ENCODE peak calls at places on chromosomes 11 and 22, in nine cellular contexts. R is endodermal cell; O is smooth muscle cell of the brain vasculature; D is esophagus squamous epithelium; Z is activated CD4-positive, alpha-beta T cell treated with anti-CD3 and anti-CD28 coated beads for 24 hours; S is COR-L47; W is RWPE1; N is NCI-H1105; E is lung microvascular endothelial cell. H is an unnamed sample.

GRCh38 chr11:34512810-34513673 is 552 bp downstream of the ELF5 start:
- DNase-seq in R (peak), O (no peak), D (no peak), Z (peak), S (peak), W (peak), N (no peak), E (peak), H (no peak)

GRCh38 chr11:8066036-8066910 is 14.7 kb upstream of the TUB start:
- DNase-seq in R (peak), O (no peak), D (no peak), Z (no peak), S (no peak), W (no peak), N (no peak), E (no peak), H (no peak)

GRCh38 chr11:93169143-93169542 is 28.6 kb downstream of the SLC36A4 start:
- DNase-seq in R (no peak), O (no peak), D (no peak), Z (no peak), S (no peak), W (no peak), N (no peak), E (no peak), H (no peak)

GRCh38 chr11:116033931-116034553 is 529.8 kb upstream of the CADM1 start:
- DNase-seq in R (no peak), O (no peak), D (no peak), Z (no peak), S (no peak), W (no peak), N (peak), E (no peak), H (no peak)

GRCh38 chr11:19871531-19871930 is 158.9 kb downstream of the NAV2 start:
- DNase-seq in R (no peak), O (no peak), D (no peak), Z (no peak), S (no peak), W (no peak), N (no peak), E (no peak), H (no peak)

GRCh38 chr11:113245216-113245615 is 69.2 kb upstream of the TTC12 start:
- DNase-seq in R (no peak), O (no peak), D (no peak), Z (no peak), S (no peak), W (no peak), N (no peak), E (no peak), H (no peak)

GRCh38 chr11:64146036-64146943 is 19.6 kb downstream of the MACROD1 start:
- DNase-seq in R (peak), O (no peak), D (no peak), Z (peak), S (peak), W (peak), N (no peak), E (peak), H (no peak)

GRCh38 chr11:121435132-121435531 is 17.0 kb upstream of the SORL1 start:
- DNase-seq in R (peak), O (no peak), D (no peak), Z (no peak), S (no peak), W (no peak), N (no peak), E (no peak), H (no peak)

GRCh38 chr22:21858025-21858764 is 9.2 kb downstream of the MAPK1 start:
- DNase-seq in R (no peak), O (no peak), D (no peak), Z (no peak), S (no peak), W (no peak), N (no peak), E (peak), H (no peak)

GRCh38 chr11:117438371-117439000 is 110.8 kb downstream of the CEP164 start:
- DNase-seq in R (no peak), O (no peak), D (no peak), Z (no peak), S (no peak), W (peak), N (no peak), E (no peak), H (no peak)

GRCh38 chr11:14544611-14545010 is 24.4 kb upstream of the PSMA1 start:
- DNase-seq in R (no peak), O (no peak), D (no peak), Z (no peak), S (no peak), W (no peak), N (no peak), E (no peak), H (no peak)

GRCh38 chr11:29751618-29752017 is 265.2 kb downstream of the KCNA4 start:
- DNase-seq in R (no peak), O (no peak), D (no peak), Z (no peak), S (no peak), W (peak), N (no peak), E (no peak), H (no peak)

GRCh38 chr11:82268627-82269026 is 465.0 kb downstream of the FAM181B start:
- DNase-seq in R (no peak), O (no peak), D (no peak), Z (no peak), S (no peak), W (no peak), N (no peak), E (no peak), H (no peak)

GRCh38 chr11:30016588-30017363 is at the start of gene KCNA4:
- DNase-seq in R (peak), O (no peak), D (no peak), Z (no peak), S (peak), W (peak), N (peak), E (no peak), H (no peak)

GRCh38 chr11:2202900-2203439 is 31.4 kb upstream of the TH start:
- DNase-seq in R (no peak), O (no peak), D (no peak), Z (no peak), S (no peak), W (no peak), N (no peak), E (no peak), H (no peak)

GRCh38 chr22:29773233-29773632 is 6.1 kb downstream of the UQCR10 start:
- DNase-seq in R (peak), O (no peak), D (no peak), Z (no peak), S (no peak), W (peak), N (no peak), E (no peak), H (no peak)

GRCh38 chr22:39234157-39234793 is 10.5 kb downstream of the PDGFB start:
- DNase-seq in R (peak), O (no peak), D (no peak), Z (no peak), S (no peak), W (no peak), N (no peak), E (peak), H (no peak)

GRCh38 chr22:47767403-47767802 is 1005.0 kb downstream of the TBC1D22A start:
- DNase-seq in R (no peak), O (no peak), D (no peak), Z (no peak), S (no peak), W (peak), N (no peak), E (no peak), H (no peak)

GRCh38 chr11:133945087-133945974 is 11.4 kb downstream of the IGSF9B start:
- DNase-seq in R (peak), O (no peak), D (no peak), Z (peak), S (no peak), W (no peak), N (no peak), E (peak), H (no peak)

GRCh38 chr22:49491221-49491635 is 336.4 kb downstream of the BRD1 start:
- DNase-seq in R (no peak), O (no peak), D (no peak), Z (no peak), S (no peak), W (no peak), N (no peak), E (no peak), H (no peak)

GRCh38 chr22:32205974-32206773 is 1.3 kb upstream of the RFPL2 start:
- DNase-seq in R (peak), O (no peak), D (no peak), Z (no peak), S (no peak), W (no peak), N (no peak), E (no peak), H (no peak)

GRCh38 chr11:64834723-64835615 is 9.5 kb downstream of the CDC42BPG start:
- DNase-seq in R (no peak), O (no peak), D (no peak), Z (no peak), S (no peak), W (peak), N (no peak), E (peak), H (no peak)

GRCh38 chr22:30357650-30358215 is 926 bp downstream of the CCDC157 start:
- DNase-seq in R (no peak), O (no peak), D (no peak), Z (no peak), S (no peak), W (no peak), N (no peak), E (no peak), H (no peak)

GRCh38 chr22:23196165-23196564 is 15.9 kb downstream of the BCR start:
- DNase-seq in R (no peak), O (no peak), D (no peak), Z (no peak), S (no peak), W (no peak), N (no peak), E (no peak), H (no peak)

GRCh38 chr22:49838771-49839717 is 11.4 kb upstream of the BRD1 start:
- DNase-seq in R (peak), O (no peak), D (no peak), Z (peak), S (no peak), W (no peak), N (no peak), E (no peak), H (no peak)

GRCh38 chr11:17206448-17206847 is 1.3 kb downstream of the PIK3C2A start:
- DNase-seq in R (no peak), O (no peak), D (no peak), Z (no peak), S (no peak), W (no peak), N (no peak), E (no peak), H (no peak)

GRCh38 chr22:35315855-35316745 is 16.4 kb downstream of the TOM1 start:
- DNase-seq in R (no peak), O (no peak), D (no peak), Z (no peak), S (peak), W (no peak), N (peak), E (no peak), H (no peak)

GRCh38 chr11:70944636-70945035 is 307.7 kb downstream of the SHANK2 start:
- DNase-seq in R (no peak), O (no peak), D (no peak), Z (no peak), S (no peak), W (no peak), N (no peak), E (no peak), H (no peak)

H was measured in cortex of kidney.